ENCODE peak calls at places on chromosomes 12 and 14, in five cellular contexts. One of them, this sample, is unnamed.

GRCh38 chr14:36315159-36315853 is 5.1 kb downstream of the MBIP start:
- DNase-seq in GM12878: peak
- DNase-seq in K562: no peak
- DNase-seq in HepG2: no peak
- DNase-seq in H1: no peak
- DNase-seq in this sample: no peak

GRCh38 chr14:89425931-89426330 is 8.9 kb upstream of the FOXN3 start:
- DNase-seq in GM12878: peak
- DNase-seq in K562: no peak
- DNase-seq in HepG2: peak
- DNase-seq in H1: no peak
- DNase-seq in this sample: no peak

GRCh38 chr14:49993565-49993964 is 100.7 kb downstream of the ARF6 start:
- DNase-seq in GM12878: peak
- DNase-seq in K562: no peak
- DNase-seq in HepG2: no peak
- DNase-seq in H1: no peak
- DNase-seq in this sample: no peak

GRCh38 chr12:49901026-49901425 is 2.7 kb downstream of the FAIM2 start:
- DNase-seq in GM12878: no peak
- DNase-seq in K562: no peak
- DNase-seq in HepG2: no peak
- DNase-seq in H1: no peak
- DNase-seq in this sample: no peak

GRCh38 chr12:42299392-42300308 is 26.2 kb downstream of the ZCRB1 start:
- DNase-seq in GM12878: peak
- DNase-seq in K562: no peak
- DNase-seq in HepG2: no peak
- DNase-seq in H1: no peak
- DNase-seq in this sample: no peak

GRCh38 chr14:54814076-54814475 is 88.5 kb downstream of the GCH1 start:
- DNase-seq in GM12878: no peak
- DNase-seq in K562: peak
- DNase-seq in HepG2: no peak
- DNase-seq in H1: no peak
- DNase-seq in this sample: peak

GRCh38 chr12:51160814-51161459 is 12.0 kb downstream of the TFCP2 start:
- DNase-seq in GM12878: no peak
- DNase-seq in K562: no peak
- DNase-seq in HepG2: peak
- DNase-seq in H1: no peak
- DNase-seq in this sample: no peak

GRCh38 chr12:27013606-27014084 is 539 bp downstream of the TM7SF3 start:
- DNase-seq in GM12878: no peak
- DNase-seq in K562: peak
- DNase-seq in HepG2: no peak
- DNase-seq in H1: no peak
- DNase-seq in this sample: no peak

GRCh38 chr14:100775831-100776591 is 49.3 kb downstream of the DLK1 start:
- DNase-seq in GM12878: no peak
- DNase-seq in K562: no peak
- DNase-seq in HepG2: no peak
- DNase-seq in H1: no peak
- DNase-seq in this sample: no peak

GRCh38 chr14:38208825-38209562 is 1.3 kb downstream of the SSTR1 start:
- DNase-seq in GM12878: no peak
- DNase-seq in K562: no peak
- DNase-seq in HepG2: peak
- DNase-seq in H1: no peak
- DNase-seq in this sample: peak

GRCh38 chr12:121397521-121397920 is 2.4 kb upstream of the RNF34 start:
- DNase-seq in GM12878: no peak
- DNase-seq in K562: no peak
- DNase-seq in HepG2: no peak
- DNase-seq in H1: no peak
- DNase-seq in this sample: no peak

GRCh38 chr12:91817512-91817911 is 328.1 kb downstream of the BTG1 start:
- DNase-seq in GM12878: no peak
- DNase-seq in K562: no peak
- DNase-seq in HepG2: no peak
- DNase-seq in H1: no peak
- DNase-seq in this sample: no peak

GRCh38 chr14:24426912-24427536 is 2.4 kb downstream of the CBLN3 start:
- DNase-seq in GM12878: no peak
- DNase-seq in K562: no peak
- DNase-seq in HepG2: peak
- DNase-seq in H1: no peak
- DNase-seq in this sample: peak

GRCh38 chr12:47277972-47278448 is 198.3 kb upstream of the AMIGO2 start:
- DNase-seq in GM12878: no peak
- DNase-seq in K562: peak
- DNase-seq in HepG2: no peak
- DNase-seq in H1: no peak
- DNase-seq in this sample: no peak

GRCh38 chr14:44530482-44530881 is 23.4 kb upstream of the FSCB start:
- DNase-seq in GM12878: no peak
- DNase-seq in K562: no peak
- DNase-seq in HepG2: no peak
- DNase-seq in H1: no peak
- DNase-seq in this sample: no peak

GRCh38 chr14:58107947-58108552 is 44.0 kb downstream of the ARMH4 start:
- DNase-seq in GM12878: no peak
- DNase-seq in K562: peak
- DNase-seq in HepG2: peak
- DNase-seq in H1: no peak
- DNase-seq in this sample: peak

GRCh38 chr14:81127785-81128184 is 93.0 kb downstream of the GTF2A1 start:
- DNase-seq in GM12878: no peak
- DNase-seq in K562: no peak
- DNase-seq in HepG2: no peak
- DNase-seq in H1: no peak
- DNase-seq in this sample: no peak

GRCh38 chr12:92356405-92356804 is 210.8 kb upstream of the BTG1 start:
- DNase-seq in GM12878: no peak
- DNase-seq in K562: no peak
- DNase-seq in HepG2: no peak
- DNase-seq in H1: no peak
- DNase-seq in this sample: no peak

GRCh38 chr12:89893972-89894706 is 185.5 kb upstream of the ATP2B1 start:
- DNase-seq in GM12878: no peak
- DNase-seq in K562: no peak
- DNase-seq in HepG2: no peak
- DNase-seq in H1: no peak
- DNase-seq in this sample: no peak

GRCh38 chr12:27361372-27361771 is 28.7 kb downstream of the BMAL2 start:
- DNase-seq in GM12878: no peak
- DNase-seq in K562: no peak
- DNase-seq in HepG2: no peak
- DNase-seq in H1: no peak
- DNase-seq in this sample: no peak

DNA sequence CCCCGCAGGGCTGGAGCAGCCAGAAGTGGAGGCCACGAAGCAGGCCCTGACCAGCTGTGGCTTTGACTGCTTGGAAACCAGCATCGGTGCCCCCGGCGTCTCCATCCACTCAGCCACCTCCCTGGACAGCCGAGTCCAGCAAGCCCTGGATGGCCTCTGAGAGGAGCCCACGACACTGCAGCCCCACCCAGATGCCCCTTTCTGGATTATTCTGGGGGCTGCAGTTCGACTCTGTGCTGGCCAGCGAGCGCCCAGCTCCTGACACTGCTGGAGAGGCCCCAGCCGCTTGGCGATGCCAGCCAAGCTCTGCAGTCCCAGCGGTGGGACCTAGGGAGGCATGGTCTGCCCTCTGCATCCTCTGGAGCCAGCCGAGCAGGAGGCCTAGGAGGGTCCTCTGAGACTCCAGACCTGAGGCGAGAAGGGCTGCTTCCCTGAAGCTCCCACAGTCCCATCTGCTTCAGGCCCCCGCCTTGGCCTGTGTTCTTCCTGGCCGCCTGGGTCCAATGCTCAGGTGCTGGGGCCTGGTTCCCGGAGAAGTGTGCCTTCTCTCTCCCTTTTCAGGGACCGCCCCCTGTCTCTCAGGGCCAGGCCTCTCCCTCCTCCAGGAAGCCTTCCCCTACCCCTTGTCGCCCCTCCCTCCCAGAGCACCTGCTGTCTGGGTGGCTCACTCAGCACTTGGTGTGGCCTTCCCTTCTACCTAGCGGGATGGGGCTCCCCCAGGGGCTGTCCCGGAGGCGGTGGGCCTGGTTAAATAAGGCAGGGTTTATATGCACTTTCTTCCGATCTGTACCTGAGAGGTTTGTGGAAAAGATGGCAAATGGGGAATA is 23.0 kb downstream of the MVK start:
- DNase-seq in GM12878: no peak
- DNase-seq in K562: no peak
- DNase-seq in HepG2: no peak
- DNase-seq in H1: no peak
- DNase-seq in this sample: no peak
- TF ChIP-seq USF2 in GM12878: no peak
- TF ChIP-seq USF2 in K562: no peak
- TF ChIP-seq USF2 in HepG2: no peak
- TF ChIP-seq USF2 in H1: no peak
- TF ChIP-seq USF2 in this sample: no peak

GRCh38 chr12:9762369-9762768 is 1.7 kb upstream of the CD69 start:
- DNase-seq in GM12878: no peak
- DNase-seq in K562: no peak
- DNase-seq in HepG2: no peak
- DNase-seq in H1: no peak
- DNase-seq in this sample: no peak

GRCh38 chr12:9759680-9760592 is 765 bp downstream of the CD69 start:
- DNase-seq in GM12878: no peak
- DNase-seq in K562: no peak
- DNase-seq in HepG2: no peak
- DNase-seq in H1: no peak
- DNase-seq in this sample: no peak

GRCh38 chr12:9761407-9761736 is 671 bp upstream of the CD69 start:
- DNase-seq in GM12878: no peak
- DNase-seq in K562: no peak
- DNase-seq in HepG2: no peak
- DNase-seq in H1: no peak
- DNase-seq in this sample: no peak

GRCh38 chr12:9763025-9763424 is 2.3 kb upstream of the CD69 start:
- DNase-seq in GM12878: no peak
- DNase-seq in K562: no peak
- DNase-seq in HepG2: no peak
- DNase-seq in H1: no peak
- DNase-seq in this sample: no peak

GRCh38 chr12:9760699-9761406 is at the start of gene CD69:
- DNase-seq in GM12878: peak
- DNase-seq in K562: no peak
- DNase-seq in HepG2: no peak
- DNase-seq in H1: no peak
- DNase-seq in this sample: no peak
- TF ChIP-seq MAX in GM12878: no peak
- TF ChIP-seq MAX in K562: no peak
- TF ChIP-seq MAX in HepG2: no peak
- TF ChIP-seq MAX in H1: no peak
- TF ChIP-seq MAX in this sample: no peak

DNA sequence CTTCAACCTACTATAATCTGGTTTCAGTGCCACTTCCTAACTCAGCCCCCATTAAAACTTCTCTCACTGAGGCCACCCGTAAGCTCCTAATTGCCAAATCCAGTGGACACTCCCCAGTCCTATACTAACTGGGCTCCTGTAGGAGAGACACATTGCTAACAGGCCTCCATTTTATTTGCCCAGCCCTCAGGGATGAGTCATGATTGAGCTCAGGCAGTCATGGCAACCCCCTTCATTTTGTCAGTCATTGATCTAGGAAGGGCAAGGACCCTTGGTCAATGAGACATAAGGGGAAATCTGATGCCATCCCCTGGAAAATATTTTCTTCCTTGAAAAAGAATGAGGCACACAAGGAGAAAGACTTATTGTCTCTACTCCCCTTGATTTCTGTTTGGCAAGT is 70.1 kb upstream of the HIF1A start:
- DNase-seq in GM12878: no peak
- DNase-seq in K562: no peak
- DNase-seq in HepG2: peak
- DNase-seq in H1: no peak
- DNase-seq in this sample: no peak
- TF ChIP-seq SP1 in GM12878: no peak
- TF ChIP-seq SP1 in K562: no peak
- TF ChIP-seq SP1 in HepG2: no peak
- TF ChIP-seq SP1 in H1: no peak
- TF ChIP-seq SP1 in this sample: no peak

DNA sequence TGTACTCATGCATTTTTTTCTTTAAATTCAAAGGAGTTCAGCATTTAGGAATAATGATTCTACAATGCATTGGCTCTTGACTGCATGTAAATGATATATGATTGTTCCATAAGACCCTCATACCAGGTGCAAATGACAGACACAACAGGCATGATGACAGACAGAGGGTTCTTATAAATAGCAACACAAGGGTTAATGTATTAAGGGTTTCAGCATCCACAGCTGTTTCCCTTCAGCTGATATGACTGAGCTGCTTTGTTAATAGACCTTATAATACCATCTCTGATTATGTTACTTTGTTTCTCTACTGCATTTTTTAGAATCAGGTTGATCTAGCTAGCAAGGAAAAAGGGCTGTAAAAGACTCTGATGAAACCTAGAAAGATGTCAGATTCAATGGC is 90.8 kb upstream of the TMTC2 start:
- DNase-seq in GM12878: no peak
- DNase-seq in K562: no peak
- DNase-seq in HepG2: no peak
- DNase-seq in H1: no peak
- DNase-seq in this sample: no peak
- TF ChIP-seq USF2 in GM12878: no peak
- TF ChIP-seq USF2 in K562: no peak
- TF ChIP-seq USF2 in HepG2: no peak
- TF ChIP-seq USF2 in H1: no peak
- TF ChIP-seq USF2 in this sample: no peak